ENCODE peak calls at places on chromosomes 16 and 17, in five cellular contexts. O, L, S, G and A are unnamed samples.

GRCh38 chr16:85765273-85765672 is 14.4 kb upstream of the C16orf74 start:
- DNase-seq in S (no peak), L (no peak), G (no peak), O (no peak), A (no peak)

GRCh38 chr17:57004944-57005579 is 27.1 kb downstream of the SCPEP1 start:
- DNase-seq in S (no peak), G (no peak), L (no peak), O (no peak), A (no peak)

GRCh38 chr16:69935278-69935711 is 15.8 kb upstream of the CLEC18A start:
- DNase-seq in L (no peak), S (no peak), G (no peak), O (no peak), A (no peak)

GRCh38 chr17:19579867-19580565 is 46.4 kb downstream of the SLC47A1 start:
- DNase-seq in L (no peak), S (no peak), G (no peak), O (peak), A (peak)

GRCh38 chr17:44187131-44187899 is 543 bp downstream of the TMUB2 start:
- DNase-seq in O (peak), S (peak), L (no peak), G (peak), A (no peak)

GRCh38 chr16:11698271-11698689 is 30.0 kb downstream of the SNN start:
- DNase-seq in O (no peak), L (no peak), G (no peak), S (peak), A (no peak)

GRCh38 chr16:85582177-85582888 is 30.8 kb upstream of the GSE1 start:
- DNase-seq in S (no peak), G (no peak), L (no peak), O (no peak), A (no peak)

GRCh38 chr16:77749415-77749814 is 27.1 kb downstream of the NUDT7 start:
- DNase-seq in G (no peak), S (no peak), L (no peak), O (no peak), A (no peak)

GRCh38 chr17:76050226-76051070 is 21.9 kb downstream of the SRP68 start:
- DNase-seq in L (no peak), O (no peak), S (no peak), G (no peak), A (no peak)

GRCh38 chr17:34305606-34306005 is 13.6 kb upstream of the CCL8 start:
- DNase-seq in G (no peak), L (no peak), S (no peak), O (no peak), A (no peak)

GRCh38 chr16:82630219-82630618 is 3.5 kb downstream of the CDH13 start:
- DNase-seq in G (no peak), L (no peak), S (peak), O (peak), A (no peak)

GRCh38 chr17:13509561-13509960 is 92.2 kb downstream of the HS3ST3A1 start:
- DNase-seq in G (no peak), S (no peak), O (no peak), L (no peak), A (no peak)

GRCh38 chr16:85055503-85056210 is 28.1 kb downstream of the KIAA0513 start:
- DNase-seq in O (peak), G (peak), S (no peak), L (peak), A (peak)

GRCh38 chr17:57955183-57955952 is at the start of gene CUEDC1:
- DNase-seq in S (peak), L (no peak), O (peak), G (peak), A (peak)

GRCh38 chr16:4370570-4371480 is 823 bp upstream of the VASN start:
- DNase-seq in G (no peak), O (peak), S (peak), L (peak), A (no peak)

GRCh38 chr16:4450921-4451619 is 23.4 kb downstream of the NMRAL1 start:
- DNase-seq in G (no peak), L (no peak), S (no peak), O (no peak), A (no peak)

GRCh38 chr16:85347213-85347591 is 234.9 kb upstream of the CIBAR2 start:
- DNase-seq in O (no peak), L (no peak), S (no peak), G (no peak), A (no peak)

GRCh38 chr16:84967828-84968227 is 43.5 kb downstream of the ZDHHC7 start:
- DNase-seq in O (no peak), G (no peak), L (no peak), S (no peak), A (no peak)

GRCh38 chr16:64019339-64019738 is 1102.5 kb downstream of the CDH11 start:
- DNase-seq in L (no peak), S (no peak), G (no peak), O (no peak), A (no peak)

GRCh38 chr17:77206557-77206956 is 65.8 kb downstream of the SEC14L1 start:
- DNase-seq in O (no peak), L (no peak), G (no peak), S (no peak), A (no peak)

GRCh38 chr16:10408824-10409381 is 23.0 kb downstream of the ATF7IP2 start:
- DNase-seq in L (no peak), O (no peak), S (peak), G (no peak), A (no peak)

GRCh38 chr16:47142469-47143328 is 1.0 kb downstream of the NETO2 start:
- DNase-seq in O (peak), L (no peak), G (no peak), S (peak), A (peak)

GRCh38 chr17:78346605-78347250 is 13.1 kb downstream of the SOCS3 start:
- DNase-seq in O (no peak), L (no peak), S (no peak), G (no peak), A (no peak)

GRCh38 chr16:14050297-14051027 is 20.7 kb upstream of the MRTFB start:
- DNase-seq in O (no peak), L (no peak), S (no peak), G (no peak), A (no peak)